ENCODE peak calls at places on chromosomes 4 and X, in seven cellular contexts. One of them, this sample, is unnamed.

GRCh38 chrX:107630031-107630689 is 1.9 kb downstream of the PRPS1 start:
- DNase-seq in H1: no peak
- DNase-seq in K562: no peak
- DNase-seq in SK-N-SH: no peak
- DNase-seq in Panc1: no peak
- DNase-seq in HepG2: no peak
- DNase-seq in HCT116: no peak
- DNase-seq in this sample: no peak

GRCh38 chrX:20594985-20595384 is 328.3 kb upstream of the RPS6KA3 start:
- DNase-seq in HepG2: peak
- DNase-seq in SK-N-SH: no peak
- DNase-seq in Panc1: no peak
- DNase-seq in H1: no peak
- DNase-seq in K562: no peak
- DNase-seq in HCT116: peak
- DNase-seq in this sample: no peak

GRCh38 chr4:189845145-189845846 is 95.4 kb upstream of the FRG1 start:
- DNase-seq in H1: no peak
- DNase-seq in HepG2: no peak
- DNase-seq in Panc1: no peak
- DNase-seq in HCT116: no peak
- DNase-seq in K562: no peak
- DNase-seq in SK-N-SH: no peak
- DNase-seq in this sample: no peak

GRCh38 chrX:136819026-136819425 is 38.3 kb upstream of the ARHGEF6 start:
- DNase-seq in SK-N-SH: no peak
- DNase-seq in HCT116: no peak
- DNase-seq in Panc1: no peak
- DNase-seq in HepG2: no peak
- DNase-seq in H1: no peak
- DNase-seq in K562: no peak
- DNase-seq in this sample: no peak

GRCh38 chr4:7364979-7365378 is 69.8 kb downstream of the PSAPL1 start:
- DNase-seq in SK-N-SH: no peak
- DNase-seq in K562: no peak
- DNase-seq in HepG2: no peak
- DNase-seq in H1: no peak
- DNase-seq in HCT116: no peak
- DNase-seq in Panc1: no peak
- DNase-seq in this sample: no peak

GRCh38 chrX:154655786-154656185 is 2.4 kb upstream of the CTAG2 start:
- DNase-seq in Panc1: no peak
- DNase-seq in K562: no peak
- DNase-seq in H1: no peak
- DNase-seq in SK-N-SH: no peak
- DNase-seq in HCT116: no peak
- DNase-seq in HepG2: no peak
- DNase-seq in this sample: no peak

GRCh38 chrX:136130931-136131843 is 16.1 kb upstream of the FHL1 start:
- DNase-seq in HepG2: peak
- DNase-seq in SK-N-SH: no peak
- DNase-seq in H1: no peak
- DNase-seq in Panc1: peak
- DNase-seq in HCT116: peak
- DNase-seq in K562: no peak
- DNase-seq in this sample: no peak

GRCh38 chr4:61200991-61201526 is 933 bp downstream of the ADGRL3 start:
- DNase-seq in Panc1: no peak
- DNase-seq in K562: no peak
- DNase-seq in H1: no peak
- DNase-seq in SK-N-SH: peak
- DNase-seq in HepG2: no peak
- DNase-seq in HCT116: no peak
- DNase-seq in this sample: no peak

GRCh38 chr4:185504098-185505047 is 30.9 kb downstream of the PDLIM3 start:
- DNase-seq in HepG2: peak
- DNase-seq in Panc1: no peak
- DNase-seq in SK-N-SH: no peak
- DNase-seq in HCT116: peak
- DNase-seq in H1: no peak
- DNase-seq in K562: peak
- DNase-seq in this sample: no peak

GRCh38 chr4:37623125-37623524 is 63.1 kb downstream of the RELL1 start:
- DNase-seq in H1: no peak
- DNase-seq in HCT116: no peak
- DNase-seq in SK-N-SH: no peak
- DNase-seq in Panc1: no peak
- DNase-seq in HepG2: no peak
- DNase-seq in K562: no peak
- DNase-seq in this sample: no peak

GRCh38 chrX:47862680-47863079 is 26.0 kb downstream of the ZNF81 start:
- DNase-seq in K562: no peak
- DNase-seq in HCT116: no peak
- DNase-seq in H1: no peak
- DNase-seq in SK-N-SH: no peak
- DNase-seq in HepG2: no peak
- DNase-seq in Panc1: no peak
- DNase-seq in this sample: no peak

GRCh38 chr4:69639542-69639941 is at the start of gene UGT2A2:
- DNase-seq in HepG2: no peak
- DNase-seq in Panc1: no peak
- DNase-seq in HCT116: no peak
- DNase-seq in K562: no peak
- DNase-seq in SK-N-SH: no peak
- DNase-seq in H1: no peak
- DNase-seq in this sample: no peak

GRCh38 chr4:69642961-69643360 is 3.5 kb upstream of the UGT2A2 start:
- DNase-seq in HepG2: no peak
- DNase-seq in H1: no peak
- DNase-seq in Panc1: no peak
- DNase-seq in HCT116: no peak
- DNase-seq in K562: no peak
- DNase-seq in SK-N-SH: no peak
- DNase-seq in this sample: no peak

DNA sequence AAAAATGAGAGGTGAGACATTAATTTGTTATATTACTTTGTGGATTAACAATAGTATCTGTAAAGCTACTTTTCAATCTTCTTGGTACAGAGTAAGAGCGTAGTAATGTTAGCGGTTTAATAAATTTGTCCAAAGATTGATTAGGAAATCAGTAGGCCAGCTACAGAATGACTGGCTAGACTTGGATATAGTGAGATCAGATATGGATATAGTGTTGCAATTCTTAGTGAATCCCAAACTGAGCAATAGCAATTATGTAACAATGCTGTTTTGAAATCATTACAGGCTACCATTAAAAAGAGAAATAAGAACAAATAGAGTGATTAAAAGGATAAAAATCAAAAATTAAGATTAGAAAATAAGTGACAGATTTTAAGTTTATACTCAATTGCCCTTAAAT is 847 bp upstream of the UGT2A2 start:
- DNase-seq in K562: no peak
- DNase-seq in H1: no peak
- DNase-seq in Panc1: no peak
- DNase-seq in HepG2: no peak
- DNase-seq in HCT116: no peak
- DNase-seq in SK-N-SH: no peak
- DNase-seq in this sample: no peak
- TF ChIP-seq SIN3A in K562: no peak
- TF ChIP-seq SIN3A in H1: no peak
- TF ChIP-seq SIN3A in Panc1: no peak
- TF ChIP-seq SIN3A in HepG2: no peak
- TF ChIP-seq SIN3A in HCT116: no peak
- TF ChIP-seq SIN3A in SK-N-SH: no peak
- TF ChIP-seq SIN3A in this sample: no peak

GRCh38 chr4:41994461-41994860 is 4.1 kb downstream of the SLC30A9 start:
- DNase-seq in HCT116: no peak
- DNase-seq in Panc1: no peak
- DNase-seq in SK-N-SH: no peak
- DNase-seq in H1: no peak
- DNase-seq in HepG2: no peak
- DNase-seq in K562: no peak
- DNase-seq in this sample: no peak
- TF ChIP-seq SIN3A in HCT116: no peak
- TF ChIP-seq SIN3A in Panc1: no peak
- TF ChIP-seq SIN3A in SK-N-SH: no peak
- TF ChIP-seq SIN3A in H1: no peak
- TF ChIP-seq SIN3A in HepG2: no peak
- TF ChIP-seq SIN3A in K562: no peak
- TF ChIP-seq SIN3A in this sample: no peak

GRCh38 chrX:17328837-17329236 is 46.2 kb upstream of the NHS start:
- DNase-seq in HepG2: no peak
- DNase-seq in HCT116: no peak
- DNase-seq in SK-N-SH: no peak
- DNase-seq in K562: no peak
- DNase-seq in H1: no peak
- DNase-seq in Panc1: no peak
- DNase-seq in this sample: no peak

GRCh38 chrX:17323397-17323796 is 51.6 kb upstream of the NHS start:
- DNase-seq in Panc1: no peak
- DNase-seq in HCT116: no peak
- DNase-seq in K562: no peak
- DNase-seq in HepG2: no peak
- DNase-seq in H1: no peak
- DNase-seq in SK-N-SH: no peak
- DNase-seq in this sample: no peak
- TF ChIP-seq SIN3A in Panc1: no peak
- TF ChIP-seq SIN3A in HCT116: no peak
- TF ChIP-seq SIN3A in K562: no peak
- TF ChIP-seq SIN3A in HepG2: no peak
- TF ChIP-seq SIN3A in H1: no peak
- TF ChIP-seq SIN3A in SK-N-SH: no peak
- TF ChIP-seq SIN3A in this sample: no peak

DNA sequence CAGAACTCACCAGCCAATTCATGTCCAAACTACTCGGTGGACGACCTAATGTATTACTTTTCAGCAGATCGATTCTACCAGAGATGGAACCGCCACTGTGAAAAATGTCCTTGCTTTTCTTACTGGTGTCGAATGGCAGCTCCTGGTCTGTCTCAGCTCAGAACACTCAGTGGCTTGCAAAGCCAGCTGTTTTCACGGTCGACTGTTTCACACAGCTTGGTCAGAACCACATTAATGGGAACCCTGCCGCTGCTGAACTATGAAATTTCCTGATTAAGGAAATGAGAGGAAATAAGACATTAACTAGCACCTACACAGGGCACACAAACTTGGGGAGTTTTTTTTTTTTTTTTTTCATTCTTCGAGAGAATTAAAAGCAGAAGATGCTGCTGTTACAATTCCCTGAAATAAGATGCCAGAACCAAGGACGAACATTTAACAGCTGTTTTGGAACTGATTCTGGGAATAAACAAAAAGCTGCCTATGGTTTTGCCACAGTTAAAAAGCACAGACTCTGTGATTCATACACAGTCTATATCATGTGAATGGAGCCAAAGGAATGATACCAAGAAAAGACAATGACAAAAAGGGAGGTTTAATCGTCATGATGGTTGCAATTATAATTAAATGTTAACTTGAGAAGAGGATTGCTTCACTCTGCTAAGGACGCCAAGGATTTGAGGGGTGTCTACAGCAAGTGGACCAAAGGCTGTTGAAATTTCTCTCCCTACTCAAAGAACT is 31.3 kb downstream of the SUPT20HL2 start:
- DNase-seq in Panc1: no peak
- DNase-seq in HepG2: no peak
- DNase-seq in H1: no peak
- DNase-seq in K562: no peak
- DNase-seq in SK-N-SH: no peak
- DNase-seq in HCT116: no peak
- DNase-seq in this sample: no peak
- TF ChIP-seq SIN3A in Panc1: no peak
- TF ChIP-seq SIN3A in HepG2: no peak
- TF ChIP-seq SIN3A in H1: no peak
- TF ChIP-seq SIN3A in K562: no peak
- TF ChIP-seq SIN3A in SK-N-SH: no peak
- TF ChIP-seq SIN3A in HCT116: no peak
- TF ChIP-seq SIN3A in this sample: no peak

GRCh38 chr4:2805712-2806391 is 13.0 kb downstream of the SH3BP2 start:
- DNase-seq in K562: no peak
- DNase-seq in Panc1: no peak
- DNase-seq in SK-N-SH: no peak
- DNase-seq in H1: no peak
- DNase-seq in HepG2: no peak
- DNase-seq in HCT116: no peak
- DNase-seq in this sample: no peak
- TF ChIP-seq SIN3A in K562: no peak
- TF ChIP-seq SIN3A in Panc1: no peak
- TF ChIP-seq SIN3A in SK-N-SH: no peak
- TF ChIP-seq SIN3A in H1: no peak
- TF ChIP-seq SIN3A in HepG2: no peak
- TF ChIP-seq SIN3A in HCT116: no peak
- TF ChIP-seq SIN3A in this sample: no peak